ENCODE peak calls at places on chromosomes 13 and 19, in seven cellular contexts. J is SK-N-SH, T is GM12878, E is K562, G is H1, F is HCT116, M is HepG2. Y is an unnamed sample.

GRCh38 chr13:109009756-109010155 is 380.3 kb downstream of the MYO16 start:
- DNase-seq in J (no peak), T (no peak), E (no peak), G (no peak), F (no peak), M (no peak), Y (no peak)

GRCh38 chr13:99228737-99229691 is 28.4 kb downstream of the UBAC2 start:
- DNase-seq in J (peak; percentile 41), T (peak; percentile 91), E (no peak), G (no peak), F (no peak), M (peak; percentile 23), Y (no peak)

GRCh38 chr19:52778811-52779210 is 7.8 kb downstream of the ZNF600 start:
- DNase-seq in J (no peak), T (peak; percentile 5), E (no peak), G (no peak), F (no peak), M (no peak), Y (no peak)

GRCh38 chr19:6731822-6732221 is 5.6 kb downstream of the GPR108 start:
- DNase-seq in J (peak; percentile 9), T (no peak), E (no peak), G (no peak), F (no peak), M (no peak), Y (no peak)

GRCh38 chr19:18685597-18686164 is 2.2 kb downstream of the CRTC1 start:
- DNase-seq in J (no peak), T (no peak), E (no peak), G (no peak), F (no peak), M (no peak), Y (no peak)

GRCh38 chr13:90201198-90201597 is 1146.3 kb upstream of the MIR17HG start:
- DNase-seq in J (no peak), T (no peak), E (no peak), G (no peak), F (no peak), M (no peak), Y (no peak)

GRCh38 chr19:41355802-41356201 is 2.1 kb upstream of the TGFB1 start:
- DNase-seq in J (peak; percentile 10), T (no peak), E (no peak), G (no peak), F (no peak), M (no peak), Y (no peak)

GRCh38 chr13:83515267-83515666 is 367.0 kb downstream of the SLITRK1 start:
- DNase-seq in J (no peak), T (no peak), E (no peak), G (no peak), F (no peak), M (no peak), Y (no peak)

GRCh38 chr19:5973867-5974635 is 3.9 kb downstream of the RANBP3 start:
- DNase-seq in J (no peak), T (no peak), E (no peak), G (no peak), F (no peak), M (no peak), Y (no peak)

DNA sequence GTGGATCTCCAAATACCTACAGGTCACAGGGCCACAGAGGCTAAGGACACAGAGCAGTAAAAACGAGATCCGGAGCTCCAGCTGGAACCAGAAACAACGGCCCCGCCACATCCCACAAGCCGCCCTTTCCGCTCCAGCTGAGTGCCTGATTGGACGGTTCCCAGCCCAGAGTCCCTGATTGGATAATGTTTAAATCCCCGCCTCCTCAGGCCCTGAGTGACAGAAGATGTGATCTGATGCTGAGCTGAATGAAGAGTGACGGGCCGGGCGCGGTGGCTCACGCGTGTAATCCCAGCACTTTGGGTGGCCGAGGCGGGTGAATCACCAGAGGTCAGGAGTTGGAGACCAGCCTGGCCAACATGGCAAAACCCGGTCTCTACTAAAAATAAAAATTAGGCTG is at the start of gene ZNF99:
- DNase-seq in J (no peak), T (no peak), E (no peak), G (no peak), F (no peak), M (no peak), Y (peak; percentile 50)
- H3K9me3 ChIP-seq in J (no peaks in the 10 kb centered on the region), T (no peaks in the 10 kb centered on the region), E (no peaks in the 10 kb centered on the region), G (peaks cover 68% of the 10 kb centered on the region), F (peaks cover 3% of the 10 kb centered on the region), M (peaks cover 85% of the 10 kb centered on the region), Y (no peaks in the 10 kb centered on the region)

GRCh38 chr19:1261863-1262686 is 7.1 kb upstream of the CIRBP start:
- DNase-seq in J (no peak), T (no peak), E (no peak), G (no peak), F (no peak), M (peak; percentile 48), Y (no peak)
- TF ChIP-seq YY1 in J (no peak), T (no peak), E (no peak), G (no peak), F (no peak), M (no peak), Y (no peak)

GRCh38 chr13:25725104-25725503 is 326.7 kb downstream of the SHISA2 start:
- DNase-seq in J (no peak), T (no peak), E (no peak), G (no peak), F (no peak), M (no peak), Y (no peak)

GRCh38 chr13:25729201-25729600 is 322.6 kb downstream of the SHISA2 start:
- DNase-seq in J (no peak), T (no peak), E (no peak), G (no peak), F (no peak), M (no peak), Y (no peak)

GRCh38 chr13:25727776-25728175 is 324.0 kb downstream of the SHISA2 start:
- DNase-seq in J (no peak), T (no peak), E (no peak), G (no peak), F (no peak), M (no peak), Y (no peak)

GRCh38 chr13:25731037-25731436 is 320.8 kb downstream of the SHISA2 start:
- DNase-seq in J (no peak), T (no peak), E (no peak), G (no peak), F (no peak), M (no peak), Y (no peak)

DNA sequence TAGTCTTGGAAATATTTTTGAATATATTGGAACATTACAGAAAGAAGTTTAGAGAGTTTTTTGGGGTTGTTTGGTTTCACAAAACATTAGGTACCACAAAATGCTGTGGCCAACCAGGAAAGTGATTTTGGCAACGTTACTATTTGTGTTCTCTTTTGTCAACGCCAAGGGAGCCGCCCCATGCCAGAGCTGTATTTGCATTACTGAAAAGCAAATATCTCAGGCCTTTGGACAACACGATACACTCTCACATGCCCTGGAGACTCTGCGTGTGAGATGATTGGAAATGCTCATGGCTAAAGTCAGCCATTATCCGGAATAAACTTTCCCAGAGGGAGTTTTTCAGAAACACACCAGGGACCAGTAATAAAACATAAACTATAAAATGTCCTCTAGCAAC is 324.6 kb downstream of the SHISA2 start:
- DNase-seq in J (no peak), T (no peak), E (no peak), G (no peak), F (no peak), M (no peak), Y (no peak)
- H3K9me3 ChIP-seq in J (no peaks in the 10 kb centered on the region), T (no peaks in the 10 kb centered on the region), E (no peaks in the 10 kb centered on the region), G (no peaks in the 10 kb centered on the region), F (no peaks in the 10 kb centered on the region), M (no peaks in the 10 kb centered on the region), Y (no peaks in the 10 kb centered on the region)

DNA sequence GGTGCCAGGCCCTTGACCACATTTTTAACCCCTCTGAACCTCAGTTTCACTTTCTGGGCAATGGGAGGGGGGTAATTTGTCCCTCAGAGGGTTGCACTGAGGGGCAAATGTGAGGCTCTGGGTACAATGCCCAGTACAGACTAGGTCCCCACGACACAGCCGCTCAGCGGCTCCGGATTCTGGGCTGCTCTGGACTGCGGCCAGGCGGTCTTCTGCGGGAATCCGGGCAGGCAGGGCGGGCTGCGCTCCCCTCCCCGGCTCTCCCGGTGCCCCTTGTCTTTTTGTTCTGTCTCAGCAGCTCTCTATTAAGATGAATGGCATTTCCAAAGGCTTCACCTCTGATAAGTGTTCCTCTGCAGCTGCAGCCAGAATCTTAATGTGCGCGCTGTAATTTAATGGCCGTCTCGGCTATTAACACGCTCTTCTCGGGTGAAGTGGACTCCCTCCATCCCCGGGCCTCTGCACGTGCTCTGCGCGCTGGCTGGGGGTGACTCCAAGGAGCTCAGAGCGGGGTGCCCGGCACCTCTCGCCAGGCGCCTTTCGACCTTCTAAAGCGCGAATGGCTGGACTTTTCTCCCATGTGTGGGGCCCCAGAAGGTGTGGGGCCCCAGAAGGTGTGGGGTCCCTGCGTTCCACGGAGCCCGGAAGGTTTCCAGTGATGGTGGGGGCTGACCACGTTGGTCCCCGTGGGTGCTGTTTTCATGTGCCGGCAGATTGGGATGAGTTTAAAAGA is 3.5 kb upstream of the ALOX5AP start:
- DNase-seq in J (no peak), T (no peak), E (no peak), G (no peak), F (no peak), M (no peak), Y (no peak)
- TF ChIP-seq YY1 in J (no peak), T (no peak), E (no peak), G (no peak), F (no peak), M (no peak), Y (no peak)

GRCh38 chr19:44451687-44452086 is 3.4 kb upstream of the ZNF229 start:
- DNase-seq in J (no peak), T (no peak), E (no peak), G (no peak), F (no peak), M (no peak), Y (no peak)

GRCh38 chr19:44452367-44452766 is 4.1 kb upstream of the ZNF229 start:
- DNase-seq in J (no peak), T (no peak), E (no peak), G (no peak), F (no peak), M (no peak), Y (no peak)

GRCh38 chr19:44455100-44455499 is 6.8 kb upstream of the ZNF229 start:
- DNase-seq in J (no peak), T (no peak), E (no peak), G (no peak), F (no peak), M (no peak), Y (no peak)
- H3K9me3 ChIP-seq in J (no peaks in the 10 kb centered on the region), T (peaks cover 6% of the 10 kb centered on the region), E (no peaks in the 10 kb centered on the region), G (peaks cover 60% of the 10 kb centered on the region), F (peaks cover 4% of the 10 kb centered on the region), M (peaks cover 75% of the 10 kb centered on the region), Y (no peaks in the 10 kb centered on the region)

DNA sequence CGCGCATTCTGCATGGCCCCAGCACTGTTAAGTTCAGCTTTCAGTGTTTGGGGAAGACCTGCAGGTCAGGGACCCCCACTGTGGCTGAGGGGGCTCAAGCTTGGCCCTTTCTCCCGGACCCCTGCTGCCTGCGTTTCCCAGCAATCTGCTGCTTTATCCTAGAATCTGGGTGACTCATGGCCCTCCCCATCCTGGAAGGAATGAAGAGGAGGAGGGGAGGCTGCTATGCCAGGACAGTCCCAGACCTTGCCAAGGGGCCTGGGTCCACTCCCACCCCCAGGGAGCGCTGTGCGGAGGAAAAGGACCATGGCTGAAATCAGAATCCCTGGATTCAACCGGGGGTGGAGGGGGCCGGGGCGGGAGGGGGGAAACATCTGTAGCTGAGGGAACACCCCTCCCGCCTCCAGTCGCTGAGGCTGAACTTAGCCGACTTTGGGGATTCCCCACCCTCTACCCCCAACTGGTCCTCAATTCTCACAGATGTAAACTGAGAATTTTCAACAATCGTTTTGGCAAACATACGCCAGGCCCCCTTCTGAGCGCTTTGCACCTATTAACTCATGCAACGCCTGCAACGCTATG is 20.6 kb downstream of the ZNF114 start:
- DNase-seq in J (peak; percentile 58), T (no peak), E (no peak), G (peak; percentile 86), F (no peak), M (no peak), Y (peak; percentile 63)
- TF ChIP-seq YY1 in J (no peak), T (no peak), E (no peak), G (peak; percentile 34), F (no peak), M (no peak), Y (no peak)

Y was measured in NT2/D1.